ENCODE peak calls at places on chromosome 18, in nine cellular contexts. One of them, this sample, is unnamed.

GRCh38 chr18:10378688-10379465 is 75.6 kb upstream of the APCDD1 start:
- DNase-seq in PC-9: no peak
- DNase-seq in PC-3: no peak
- DNase-seq in SK-N-SH: no peak
- DNase-seq in CD8-positive, alpha-beta T cell: no peak
- DNase-seq in psoas muscle: no peak
- DNase-seq in tibial artery: no peak
- DNase-seq in lung: no peak
- DNase-seq in kidney: no peak
- DNase-seq in this sample: no peak

GRCh38 chr18:24014986-24015896 is 687 bp downstream of the TTC39C start:
- DNase-seq in kidney: peak; percentile 82
- DNase-seq in PC-9: peak; percentile 46
- DNase-seq in lung: peak; percentile 44
- DNase-seq in SK-N-SH: peak; percentile 86
- DNase-seq in PC-3: peak; percentile 56
- DNase-seq in tibial artery: peak; percentile 77
- DNase-seq in psoas muscle: peak; percentile 58
- DNase-seq in CD8-positive, alpha-beta T cell: no peak
- DNase-seq in this sample: peak; percentile 66

GRCh38 chr18:42442661-42443060 is 487.6 kb downstream of the PIK3C3 start:
- DNase-seq in lung: no peak
- DNase-seq in SK-N-SH: no peak
- DNase-seq in tibial artery: no peak
- DNase-seq in psoas muscle: no peak
- DNase-seq in CD8-positive, alpha-beta T cell: no peak
- DNase-seq in kidney: no peak
- DNase-seq in PC-3: no peak
- DNase-seq in PC-9: no peak
- DNase-seq in this sample: no peak

GRCh38 chr18:55369346-55369745 is 218.6 kb downstream of the TCF4 start:
- DNase-seq in PC-9: no peak
- DNase-seq in CD8-positive, alpha-beta T cell: no peak
- DNase-seq in PC-3: no peak
- DNase-seq in SK-N-SH: no peak
- DNase-seq in lung: no peak
- DNase-seq in kidney: no peak
- DNase-seq in psoas muscle: no peak
- DNase-seq in tibial artery: no peak
- DNase-seq in this sample: no peak

GRCh38 chr18:9758624-9759075 is 50.5 kb downstream of the RAB31 start:
- DNase-seq in lung: no peak
- DNase-seq in tibial artery: no peak
- DNase-seq in CD8-positive, alpha-beta T cell: no peak
- DNase-seq in SK-N-SH: no peak
- DNase-seq in kidney: no peak
- DNase-seq in psoas muscle: no peak
- DNase-seq in PC-9: no peak
- DNase-seq in PC-3: no peak
- DNase-seq in this sample: no peak

GRCh38 chr18:58394607-58395425 is 234.1 kb downstream of the ALPK2 start:
- DNase-seq in tibial artery: peak; percentile 41
- DNase-seq in CD8-positive, alpha-beta T cell: no peak
- DNase-seq in lung: no peak
- DNase-seq in psoas muscle: no peak
- DNase-seq in PC-3: no peak
- DNase-seq in PC-9: no peak
- DNase-seq in kidney: no peak
- DNase-seq in SK-N-SH: no peak
- DNase-seq in this sample: no peak

GRCh38 chr18:10169064-10169562 is 255.3 kb downstream of the VAPA start:
- DNase-seq in kidney: no peak
- DNase-seq in psoas muscle: no peak
- DNase-seq in PC-3: peak; percentile 62
- DNase-seq in SK-N-SH: peak; percentile 48
- DNase-seq in tibial artery: no peak
- DNase-seq in PC-9: peak; percentile 38
- DNase-seq in lung: no peak
- DNase-seq in CD8-positive, alpha-beta T cell: no peak
- DNase-seq in this sample: no peak

GRCh38 chr18:27004056-27004829 is 138.7 kb upstream of the AQP4 start:
- DNase-seq in PC-3: peak; percentile 43
- DNase-seq in tibial artery: no peak
- DNase-seq in CD8-positive, alpha-beta T cell: no peak
- DNase-seq in lung: no peak
- DNase-seq in PC-9: no peak
- DNase-seq in psoas muscle: no peak
- DNase-seq in SK-N-SH: peak; percentile 33
- DNase-seq in kidney: no peak
- DNase-seq in this sample: no peak

GRCh38 chr18:41266616-41267015 is 688.4 kb upstream of the PIK3C3 start:
- DNase-seq in PC-9: no peak
- DNase-seq in tibial artery: no peak
- DNase-seq in psoas muscle: no peak
- DNase-seq in CD8-positive, alpha-beta T cell: no peak
- DNase-seq in PC-3: peak; percentile 18
- DNase-seq in kidney: no peak
- DNase-seq in lung: no peak
- DNase-seq in SK-N-SH: no peak
- DNase-seq in this sample: no peak

GRCh38 chr18:79905389-79905911 is 46.0 kb downstream of the SLC66A2 start:
- DNase-seq in kidney: peak; percentile 41
- DNase-seq in PC-9: no peak
- DNase-seq in CD8-positive, alpha-beta T cell: no peak
- DNase-seq in psoas muscle: no peak
- DNase-seq in lung: peak; percentile 29
- DNase-seq in PC-3: no peak
- DNase-seq in tibial artery: peak; percentile 51
- DNase-seq in SK-N-SH: no peak
- DNase-seq in this sample: no peak

GRCh38 chr18:23191952-23192662 is 56.8 kb downstream of the CABLES1 start:
- DNase-seq in tibial artery: no peak
- DNase-seq in CD8-positive, alpha-beta T cell: no peak
- DNase-seq in lung: no peak
- DNase-seq in SK-N-SH: peak; percentile 61
- DNase-seq in PC-9: no peak
- DNase-seq in PC-3: peak; percentile 26
- DNase-seq in kidney: peak; percentile 86
- DNase-seq in psoas muscle: peak; percentile 77
- DNase-seq in this sample: peak; percentile 55

GRCh38 chr18:50096766-50097435 is 98.0 kb downstream of the MYO5B start:
- DNase-seq in PC-3: no peak
- DNase-seq in tibial artery: no peak
- DNase-seq in kidney: no peak
- DNase-seq in CD8-positive, alpha-beta T cell: no peak
- DNase-seq in PC-9: no peak
- DNase-seq in lung: no peak
- DNase-seq in SK-N-SH: no peak
- DNase-seq in psoas muscle: no peak
- DNase-seq in this sample: no peak

GRCh38 chr18:37529863-37530262 is 35.7 kb downstream of the CELF4 start:
- DNase-seq in PC-3: no peak
- DNase-seq in psoas muscle: no peak
- DNase-seq in kidney: no peak
- DNase-seq in SK-N-SH: no peak
- DNase-seq in CD8-positive, alpha-beta T cell: no peak
- DNase-seq in tibial artery: no peak
- DNase-seq in PC-9: no peak
- DNase-seq in lung: no peak
- DNase-seq in this sample: no peak

GRCh38 chr18:58727776-58728500 is 56.7 kb downstream of the MALT1 start:
- DNase-seq in PC-9: no peak
- DNase-seq in kidney: no peak
- DNase-seq in psoas muscle: no peak
- DNase-seq in lung: no peak
- DNase-seq in tibial artery: no peak
- DNase-seq in CD8-positive, alpha-beta T cell: no peak
- DNase-seq in PC-3: no peak
- DNase-seq in SK-N-SH: no peak
- DNase-seq in this sample: no peak

GRCh38 chr18:27223570-27224340 is 38.6 kb upstream of the CHST9 start:
- DNase-seq in SK-N-SH: no peak
- DNase-seq in CD8-positive, alpha-beta T cell: no peak
- DNase-seq in kidney: no peak
- DNase-seq in PC-3: no peak
- DNase-seq in PC-9: no peak
- DNase-seq in psoas muscle: no peak
- DNase-seq in lung: no peak
- DNase-seq in tibial artery: no peak
- DNase-seq in this sample: no peak

GRCh38 chr18:54684786-54685185 is 93.7 kb downstream of the DYNAP start:
- DNase-seq in PC-9: no peak
- DNase-seq in psoas muscle: no peak
- DNase-seq in lung: no peak
- DNase-seq in tibial artery: no peak
- DNase-seq in PC-3: no peak
- DNase-seq in CD8-positive, alpha-beta T cell: no peak
- DNase-seq in kidney: no peak
- DNase-seq in SK-N-SH: peak; percentile 8
- DNase-seq in this sample: no peak

GRCh38 chr18:36372902-36373301 is 75.4 kb downstream of the FHOD3 start:
- DNase-seq in psoas muscle: no peak
- DNase-seq in kidney: no peak
- DNase-seq in tibial artery: peak; percentile 71
- DNase-seq in lung: no peak
- DNase-seq in CD8-positive, alpha-beta T cell: no peak
- DNase-seq in SK-N-SH: no peak
- DNase-seq in PC-3: peak; percentile 40
- DNase-seq in PC-9: peak; percentile 77
- DNase-seq in this sample: no peak

GRCh38 chr18:7626175-7626921 is 59.2 kb downstream of the PTPRM start:
- DNase-seq in CD8-positive, alpha-beta T cell: no peak
- DNase-seq in PC-3: no peak
- DNase-seq in lung: no peak
- DNase-seq in PC-9: no peak
- DNase-seq in tibial artery: no peak
- DNase-seq in kidney: no peak
- DNase-seq in SK-N-SH: no peak
- DNase-seq in psoas muscle: no peak
- DNase-seq in this sample: no peak

GRCh38 chr18:12652861-12653401 is 5.0 kb downstream of the SPIRE1 start:
- DNase-seq in PC-3: peak; percentile 30
- DNase-seq in psoas muscle: no peak
- DNase-seq in CD8-positive, alpha-beta T cell: no peak
- DNase-seq in lung: no peak
- DNase-seq in tibial artery: no peak
- DNase-seq in PC-9: no peak
- DNase-seq in kidney: no peak
- DNase-seq in SK-N-SH: peak; percentile 56
- DNase-seq in this sample: no peak

GRCh38 chr18:336753-337152 is 68.9 kb upstream of the THOC1 start:
- DNase-seq in PC-3: no peak
- DNase-seq in lung: no peak
- DNase-seq in PC-9: no peak
- DNase-seq in CD8-positive, alpha-beta T cell: no peak
- DNase-seq in SK-N-SH: no peak
- DNase-seq in tibial artery: no peak
- DNase-seq in psoas muscle: no peak
- DNase-seq in kidney: no peak
- DNase-seq in this sample: no peak

GRCh38 chr18:3525870-3526420 is 76.0 kb downstream of the TGIF1 start:
- DNase-seq in SK-N-SH: no peak
- DNase-seq in lung: no peak
- DNase-seq in PC-9: no peak
- DNase-seq in tibial artery: no peak
- DNase-seq in CD8-positive, alpha-beta T cell: peak; percentile 8
- DNase-seq in PC-3: no peak
- DNase-seq in psoas muscle: no peak
- DNase-seq in kidney: no peak
- DNase-seq in this sample: no peak

GRCh38 chr18:71324356-71324755 is 1035.5 kb downstream of the SOCS6 start:
- DNase-seq in PC-9: no peak
- DNase-seq in tibial artery: no peak
- DNase-seq in PC-3: no peak
- DNase-seq in CD8-positive, alpha-beta T cell: no peak
- DNase-seq in psoas muscle: no peak
- DNase-seq in SK-N-SH: no peak
- DNase-seq in kidney: no peak
- DNase-seq in lung: no peak
- DNase-seq in this sample: no peak

GRCh38 chr18:48060947-48061346 is 130.5 kb upstream of the SMAD2 start:
- DNase-seq in psoas muscle: no peak
- DNase-seq in CD8-positive, alpha-beta T cell: no peak
- DNase-seq in tibial artery: no peak
- DNase-seq in SK-N-SH: no peak
- DNase-seq in kidney: no peak
- DNase-seq in PC-3: no peak
- DNase-seq in PC-9: no peak
- DNase-seq in lung: no peak
- DNase-seq in this sample: no peak
- TF ChIP-seq CTCF in psoas muscle: no peak
- TF ChIP-seq CTCF in CD8-positive, alpha-beta T cell: no peak
- TF ChIP-seq CTCF in tibial artery: no peak
- TF ChIP-seq CTCF in SK-N-SH: no peak
- TF ChIP-seq CTCF in kidney: no peak
- TF ChIP-seq CTCF in PC-3: no peak
- TF ChIP-seq CTCF in PC-9: no peak
- TF ChIP-seq CTCF in lung: no peak
- TF ChIP-seq CTCF in this sample: no peak

GRCh38 chr18:78722391-78722790 is 257.2 kb upstream of the SALL3 start:
- DNase-seq in SK-N-SH: no peak
- DNase-seq in CD8-positive, alpha-beta T cell: no peak
- DNase-seq in lung: no peak
- DNase-seq in kidney: no peak
- DNase-seq in psoas muscle: no peak
- DNase-seq in tibial artery: peak; percentile 9
- DNase-seq in PC-9: no peak
- DNase-seq in PC-3: no peak
- DNase-seq in this sample: no peak
- H3K9me3 ChIP-seq in SK-N-SH: no peaks in the 10 kb centered on the region
- H3K9me3 ChIP-seq in CD8-positive, alpha-beta T cell: no peaks in the 10 kb centered on the region
- H3K9me3 ChIP-seq in lung: peaks cover 6% of the 10 kb centered on the region
- H3K9me3 ChIP-seq in kidney: no peaks in the 10 kb centered on the region
- H3K9me3 ChIP-seq in psoas muscle: no peaks in the 10 kb centered on the region
- H3K9me3 ChIP-seq in tibial artery: no peaks in the 10 kb centered on the region
- H3K9me3 ChIP-seq in PC-9: no peaks in the 10 kb centered on the region
- H3K9me3 ChIP-seq in PC-3: no peaks in the 10 kb centered on the region
- H3K9me3 ChIP-seq in this sample: no peaks in the 10 kb centered on the region

GRCh38 chr18:45664824-45665763 is 49.8 kb downstream of the SLC14A2 start:
- DNase-seq in lung: peak; percentile 61
- DNase-seq in CD8-positive, alpha-beta T cell: peak; percentile 37
- DNase-seq in PC-9: peak; percentile 73
- DNase-seq in PC-3: peak; percentile 64
- DNase-seq in psoas muscle: no peak
- DNase-seq in SK-N-SH: peak; percentile 71
- DNase-seq in kidney: no peak
- DNase-seq in tibial artery: peak; percentile 80
- DNase-seq in this sample: peak; percentile 72
- H3K4me3 ChIP-seq in lung: no peak overlapping the region
- H3K4me3 ChIP-seq in CD8-positive, alpha-beta T cell: no peak overlapping the region
- H3K4me3 ChIP-seq in PC-9: no peak overlapping the region
- H3K4me3 ChIP-seq in PC-3: no peak overlapping the region
- H3K4me3 ChIP-seq in psoas muscle: no peak overlapping the region
- H3K4me3 ChIP-seq in SK-N-SH: no peak overlapping the region
- H3K4me3 ChIP-seq in kidney: no peak overlapping the region
- H3K4me3 ChIP-seq in tibial artery: no peak overlapping the region
- H3K4me3 ChIP-seq in this sample: no peak overlapping the region

GRCh38 chr18:8721716-8722115 is 16.4 kb downstream of the MTCL1 start:
- DNase-seq in CD8-positive, alpha-beta T cell: no peak
- DNase-seq in lung: no peak
- DNase-seq in PC-9: peak; percentile 64
- DNase-seq in PC-3: peak; percentile 58
- DNase-seq in kidney: no peak
- DNase-seq in psoas muscle: no peak
- DNase-seq in tibial artery: no peak
- DNase-seq in SK-N-SH: no peak
- DNase-seq in this sample: no peak
- TF ChIP-seq CTCF in CD8-positive, alpha-beta T cell: no peak
- TF ChIP-seq CTCF in lung: no peak
- TF ChIP-seq CTCF in PC-9: no peak
- TF ChIP-seq CTCF in PC-3: no peak
- TF ChIP-seq CTCF in kidney: no peak
- TF ChIP-seq CTCF in psoas muscle: no peak
- TF ChIP-seq CTCF in tibial artery: no peak
- TF ChIP-seq CTCF in SK-N-SH: no peak
- TF ChIP-seq CTCF in this sample: no peak